ENCODE peak calls at places on chromosome 1, in eight cellular contexts. J, S, U, N, A, P, L and H are unnamed samples.
A peak's percentile ranks its signal among the peaks of the same experiment; 100 is the strongest.

GRCh38 chr1:109933856-109934711 is 23.4 kb downstream of the CSF1 start:
- DNase-seq in S (no peak), A (peak; percentile 52), N (no peak), L (no peak), P (no peak), U (no peak), J (peak; percentile 35), H (no peak)

GRCh38 chr1:206905295-206906164 is 8.3 kb downstream of the IL24 start:
- DNase-seq in S (no peak), L (no peak), N (peak; percentile 70), P (peak; percentile 31), A (no peak), J (peak; percentile 100), U (no peak), H (no peak)

GRCh38 chr1:6770727-6771567 is 14.3 kb upstream of the CAMTA1 start:
- DNase-seq in L (peak; percentile 36), P (no peak), N (peak; percentile 66), J (peak; percentile 62), A (peak; percentile 59), S (peak; percentile 23), U (no peak), H (peak; percentile 42)

GRCh38 chr1:104132386-104132973 is 382.8 kb downstream of the AMY1C start:
- DNase-seq in J (peak; percentile 54), A (peak; percentile 59), S (peak; percentile 68), P (no peak), L (peak; percentile 15), U (peak; percentile 48), N (peak; percentile 10), H (peak; percentile 75)

GRCh38 chr1:58779059-58779754 is 4.6 kb downstream of the JUN start:
- DNase-seq in A (peak; percentile 14), J (no peak), S (no peak), N (no peak), U (no peak), L (no peak), P (no peak), H (peak; percentile 9)

GRCh38 chr1:14135070-14135469 is 435.1 kb downstream of the PRDM2 start:
- DNase-seq in J (peak; percentile 79), P (no peak), U (no peak), S (no peak), L (no peak), A (no peak), N (no peak), H (no peak)

GRCh38 chr1:168362991-168363390 is 82.3 kb downstream of the TBX19 start:
- DNase-seq in L (no peak), U (peak; percentile 96), S (no peak), A (no peak), N (no peak), P (no peak), J (no peak), H (no peak)

GRCh38 chr1:62295921-62296451 is 23.2 kb downstream of the KANK4 start:
- DNase-seq in S (peak; percentile 38), N (no peak), U (no peak), A (peak; percentile 45), J (peak; percentile 95), L (no peak), P (no peak), H (no peak)

GRCh38 chr1:94597701-94598100 is 56.1 kb upstream of the F3 start:
- DNase-seq in J (peak; percentile 40), U (no peak), A (no peak), N (no peak), L (no peak), P (no peak), S (no peak), H (no peak)

DNA sequence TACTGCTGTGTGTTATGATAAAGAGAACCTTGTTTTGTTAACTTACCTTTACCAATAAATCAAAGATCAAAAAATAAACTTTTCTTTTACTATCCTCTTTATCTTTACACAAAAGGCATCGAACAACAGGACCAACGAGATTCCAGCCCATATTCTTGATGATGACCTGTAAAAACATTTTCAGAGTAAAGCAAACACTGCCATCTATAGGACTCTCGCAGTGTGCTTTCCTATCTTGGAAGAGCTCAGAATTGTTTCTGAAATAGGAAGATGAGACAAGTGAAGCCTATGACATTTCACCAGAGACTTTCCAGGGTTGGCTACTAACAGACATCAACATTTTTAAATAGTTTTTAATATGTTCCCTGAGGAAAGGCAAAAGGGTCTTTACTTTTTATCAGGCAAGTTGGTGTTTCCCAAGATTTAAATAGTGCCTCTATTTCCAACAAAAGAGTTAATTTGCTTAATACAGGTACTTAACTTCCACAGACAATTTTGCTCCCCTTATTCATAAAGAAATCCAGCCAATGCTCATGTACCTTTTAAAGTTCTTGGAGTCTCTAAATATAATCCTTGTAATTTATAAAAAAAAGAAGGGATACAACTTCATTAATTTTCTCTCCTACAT is 7.3 kb downstream of the GLMN start:
- DNase-seq in P (peak; percentile 52), S (peak; percentile 64), L (peak; percentile 49), U (peak; percentile 40), N (peak; percentile 50), J (peak; percentile 75), A (peak; percentile 66), H (peak; percentile 79)
- TF ChIP-seq CTCF in P (peak; percentile 67), S (peak; percentile 76), L (peak; percentile 88), U (peak; percentile 72), N (peak; percentile 88), J (peak; percentile 89), A (peak; percentile 93), H (peak; percentile 77)

DNA sequence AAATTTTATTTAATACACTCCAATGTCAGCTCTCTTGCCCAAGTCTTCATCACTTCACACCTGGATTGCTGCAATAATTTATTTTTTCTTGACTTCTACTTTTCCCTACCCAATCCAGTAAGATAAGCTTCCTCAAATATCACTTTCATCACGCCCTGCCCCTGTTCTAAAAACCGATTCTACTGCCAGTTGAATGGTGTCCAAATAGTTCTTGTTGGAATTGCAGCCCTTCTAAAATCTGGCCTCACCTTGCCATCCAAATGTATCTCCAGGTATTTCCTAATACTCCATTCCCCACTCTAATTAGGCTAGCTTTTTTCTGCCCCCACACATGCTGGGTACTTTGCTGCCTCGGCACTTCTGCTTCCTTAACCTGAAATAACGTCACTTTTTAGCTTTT is 152.5 kb downstream of the HMCN1 start:
- DNase-seq in S (no peak), J (no peak), P (no peak), A (no peak), N (no peak), L (no peak), U (no peak), H (no peak)
- TF ChIP-seq EZH2phosphoT487 in S (no peak), J (no peak), P (no peak), A (no peak), N (no peak), L (no peak), U (no peak), H (no peak)

GRCh38 chr1:10665226-10665625 is 131.2 kb downstream of the CASZ1 start:
- DNase-seq in P (no peak), S (no peak), L (no peak), J (no peak), N (no peak), U (no peak), A (no peak), H (no peak)
- H3K4me1 ChIP-seq in P (no peaks in the 10 kb centered on the region), S (peaks cover 44% of the 10 kb centered on the region), L (no peaks in the 10 kb centered on the region), J (no peaks in the 10 kb centered on the region), N (no peaks in the 10 kb centered on the region), U (no peaks in the 10 kb centered on the region), A (peaks cover 25% of the 10 kb centered on the region), H (no peaks in the 10 kb centered on the region)

GRCh38 chr1:226444901-226445300 is 37.0 kb upstream of the PARP1 start:
- DNase-seq in L (no peak), U (peak; percentile 98), A (no peak), P (no peak), J (no peak), S (no peak), N (peak; percentile 97), H (peak; percentile 61)
- TF ChIP-seq CTCF in L (no peak), U (peak; percentile 84), A (no peak), P (no peak), J (no peak), S (no peak), N (peak; percentile 81), H (peak; percentile 35)

GRCh38 chr1:66327582-66327981 is 206.4 kb upstream of the SGIP1 start:
- DNase-seq in J (no peak), A (no peak), S (no peak), U (no peak), N (no peak), L (no peak), P (no peak), H (no peak)

GRCh38 chr1:66326867-66327266 is 207.1 kb upstream of the SGIP1 start:
- DNase-seq in N (no peak), P (no peak), J (no peak), S (no peak), U (no peak), A (no peak), L (no peak), H (no peak)

GRCh38 chr1:66320231-66320630 is 213.7 kb upstream of the SGIP1 start:
- DNase-seq in N (no peak), S (no peak), L (no peak), P (no peak), U (no peak), A (no peak), J (no peak), H (no peak)

GRCh38 chr1:66325594-66326380 is 208.2 kb upstream of the SGIP1 start:
- DNase-seq in U (no peak), L (no peak), J (no peak), S (no peak), N (no peak), P (no peak), A (no peak), H (no peak)

DNA sequence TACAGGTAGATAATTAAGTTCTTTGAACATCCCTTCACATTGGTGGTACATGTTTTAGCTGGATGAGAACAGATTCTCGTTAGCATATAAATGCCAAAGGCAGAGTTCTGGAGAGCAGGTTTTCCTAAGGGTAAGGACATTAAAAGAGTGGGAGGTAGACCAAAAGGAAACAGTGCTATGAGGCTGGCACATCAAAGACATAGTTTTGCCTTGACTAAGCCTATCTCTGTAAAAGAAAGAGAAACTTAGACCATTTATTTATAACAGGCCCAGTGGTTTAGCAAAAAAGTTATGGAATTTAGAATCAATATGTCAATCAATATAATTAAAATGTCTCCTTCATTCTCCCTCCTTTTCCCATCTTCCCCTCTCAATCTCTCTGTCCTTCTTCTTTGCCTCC is 210.0 kb upstream of the SGIP1 start:
- DNase-seq in A (no peak), U (no peak), P (no peak), N (no peak), J (no peak), L (no peak), S (no peak), H (peak; percentile 14)
- TF ChIP-seq EZH2phosphoT487 in A (no peak), U (no peak), P (no peak), N (no peak), J (no peak), L (no peak), S (no peak), H (no peak)

GRCh38 chr1:183100575-183100974 is 77.4 kb downstream of the LAMC1 start:
- DNase-seq in N (no peak), L (no peak), U (no peak), J (no peak), A (no peak), S (no peak), P (no peak), H (no peak)

GRCh38 chr1:183103577-183103976 is 80.4 kb downstream of the LAMC1 start:
- DNase-seq in N (no peak), L (no peak), A (no peak), P (no peak), J (no peak), U (no peak), S (no peak), H (no peak)

GRCh38 chr1:183101841-183102276 is 78.6 kb downstream of the LAMC1 start:
- DNase-seq in P (no peak), S (peak; percentile 3), L (no peak), U (no peak), N (peak; percentile 60), A (peak; percentile 32), J (no peak), H (no peak)

GRCh38 chr1:183103141-183103540 is 79.9 kb downstream of the LAMC1 start:
- DNase-seq in S (no peak), U (no peak), J (no peak), L (no peak), A (no peak), N (no peak), P (no peak), H (peak; percentile 21)

GRCh38 chr1:183101081-183101480 is 77.9 kb downstream of the LAMC1 start:
- DNase-seq in J (no peak), U (no peak), A (peak; percentile 18), N (no peak), P (no peak), S (no peak), L (no peak), H (no peak)
- H3K4me1 ChIP-seq in J (no peaks in the 10 kb centered on the region), U (no peaks in the 10 kb centered on the region), A (peaks cover 46% of the 10 kb centered on the region), N (peaks cover 14% of the 10 kb centered on the region), P (no peaks in the 10 kb centered on the region), S (peaks cover 28% of the 10 kb centered on the region), L (peaks cover 15% of the 10 kb centered on the region), H (peaks cover 49% of the 10 kb centered on the region)